ENCODE peak calls at places on chromosomes 2 and 18, in nine cellular contexts. Y, L, D, T, J, G, C, H and Z are unnamed samples.

GRCh38 chr2:102258386-102259074 is 52.8 kb upstream of the IL1RL1 start:
- DNase-seq in Y (no peak), L (no peak), D (peak), T (no peak), J (no peak), G (no peak), C (no peak), H (peak), Z (no peak)

GRCh38 chr2:169461143-169461542 is 18.2 kb upstream of the BBS5 start:
- DNase-seq in Y (no peak), L (no peak), D (no peak), T (no peak), J (no peak), G (no peak), C (no peak), H (no peak), Z (no peak)

GRCh38 chr2:9423922-9424272 is 443 bp downstream of the CPSF3 start:
- DNase-seq in Y (no peak), L (no peak), D (no peak), T (peak), J (peak), G (no peak), C (no peak), H (peak), Z (no peak)

GRCh38 chr2:217512728-217513127 is 490.1 kb downstream of the TNS1 start:
- DNase-seq in Y (no peak), L (no peak), D (no peak), T (no peak), J (no peak), G (no peak), C (no peak), H (no peak), Z (no peak)

GRCh38 chr2:75808793-75809535 is 98.2 kb upstream of the GCFC2 start:
- DNase-seq in Y (no peak), L (no peak), D (no peak), T (no peak), J (no peak), G (no peak), C (no peak), H (no peak), Z (no peak)

GRCh38 chr18:46751882-46752281 is 5.0 kb downstream of the ST8SIA5 start:
- DNase-seq in Y (no peak), L (no peak), D (no peak), T (no peak), J (no peak), G (no peak), C (no peak), H (no peak), Z (no peak)

GRCh38 chr2:236397681-236398080 is 133.5 kb upstream of the ASB18 start:
- DNase-seq in Y (no peak), L (no peak), D (no peak), T (no peak), J (no peak), G (no peak), C (no peak), H (no peak), Z (no peak)

GRCh38 chr2:216652566-216652965 is 19.3 kb downstream of the IGFBP2 start:
- DNase-seq in Y (no peak), L (no peak), D (no peak), T (no peak), J (no peak), G (no peak), C (no peak), H (no peak), Z (no peak)

GRCh38 chr2:77507657-77508056 is 14.5 kb downstream of the LRRTM4 start:
- DNase-seq in Y (no peak), L (no peak), D (no peak), T (no peak), J (no peak), G (no peak), C (no peak), H (no peak), Z (no peak)